ENCODE peak calls at places on chromosomes 4 and X, in four cellular contexts. H is MCF 10A, G is bronchial epithelial cell, L is activated B cell treated with CpG ODN at 0.5 μM for 24 hours. U is an unnamed sample.

GRCh38 chrX:40685352-40685918 is 38.1 kb upstream of the CXorf38 start:
- DNase-seq in H (no peak), G (no peak), L (no peak), U (no peak)

GRCh38 chrX:107324493-107325310 is 118.3 kb downstream of the DNAAF6 start:
- DNase-seq in G (peak), L (no peak), H (peak), U (peak)

GRCh38 chr4:105241456-105241855 is 94.8 kb downstream of the TET2 start:
- DNase-seq in L (no peak), G (no peak), H (no peak), U (no peak)

GRCh38 chrX:106933538-106933961 is 13.3 kb downstream of the CLDN2 start:
- DNase-seq in G (no peak), H (no peak), L (no peak), U (no peak)

GRCh38 chr4:149534779-149535178 is 280.9 kb downstream of the IQCM start:
- DNase-seq in L (no peak), G (no peak), H (no peak), U (no peak)

GRCh38 chr4:53522334-53522733 is 69.0 kb downstream of the LNX1 start:
- DNase-seq in G (peak), H (no peak), L (no peak), U (no peak)

GRCh38 chr4:185535818-185536729 is 767 bp upstream of the PDLIM3 start:
- DNase-seq in G (no peak), L (no peak), H (peak), U (peak)

GRCh38 chrX:41478397-41478911 is 31.3 kb downstream of the NYX start:
- DNase-seq in L (no peak), G (no peak), H (no peak), U (no peak)

GRCh38 chr4:22607382-22607781 is 85.4 kb upstream of the GBA3 start:
- DNase-seq in L (no peak), H (peak), G (peak), U (peak)

GRCh38 chrX:131895002-131895401 is 128.1 kb upstream of the STK26 start:
- DNase-seq in L (no peak), G (peak), H (peak), U (peak)

GRCh38 chrX:119753639-119754257 is 4.6 kb upstream of the SOWAHD start:
- DNase-seq in L (no peak), H (peak), G (peak), U (peak)

GRCh38 chrX:7334253-7334935 is 186.4 kb upstream of the PUDP start:
- DNase-seq in H (peak), G (peak), L (no peak), U (peak)

GRCh38 chr4:66275381-66276060 is 605.2 kb upstream of the EPHA5 start:
- DNase-seq in L (no peak), H (no peak), G (no peak), U (no peak)

GRCh38 chrX:109485470-109486340 is 3.8 kb upstream of the GUCY2F start:
- DNase-seq in G (peak), H (peak), L (no peak), U (no peak)

GRCh38 chr4:21628916-21629315 is 319.7 kb downstream of the KCNIP4 start:
- DNase-seq in L (no peak), H (no peak), G (no peak), U (no peak)

GRCh38 chr4:74754218-74754617 is 40.1 kb downstream of the BTC start:
- DNase-seq in H (no peak), G (no peak), L (no peak), U (no peak)

GRCh38 chr4:10983274-10983673 is 298.7 kb upstream of the CLNK start:
- DNase-seq in H (peak), G (peak), L (no peak), U (peak)

GRCh38 chr4:760616-761015 is 55.0 kb downstream of the PCGF3 start:
- DNase-seq in L (no peak), G (no peak), H (no peak), U (no peak)

GRCh38 chrX:29948653-29949052 is 266.7 kb upstream of the MAGEB2 start:
- DNase-seq in L (no peak), H (no peak), G (no peak), U (peak)

GRCh38 chr4:140049024-140049923 is 104.7 kb downstream of the MAML3 start:
- DNase-seq in L (no peak), G (peak), H (peak), U (peak)

GRCh38 chr4:109967798-109968520 is 55.3 kb downstream of the EGF start:
- DNase-seq in L (no peak), G (peak), H (peak), U (peak)

GRCh38 chrX:68693481-68694410 is 46.3 kb downstream of the STARD8 start:
- DNase-seq in G (no peak), L (no peak), H (no peak), U (no peak)

GRCh38 chrX:48592971-48593370 is 4.3 kb upstream of the WDR13 start:
- DNase-seq in G (no peak), L (no peak), H (peak), U (no peak)

GRCh38 chrX:40912166-40912565 is 173.1 kb upstream of the USP9X start:
- DNase-seq in L (no peak), G (no peak), H (no peak), U (peak)

DNA sequence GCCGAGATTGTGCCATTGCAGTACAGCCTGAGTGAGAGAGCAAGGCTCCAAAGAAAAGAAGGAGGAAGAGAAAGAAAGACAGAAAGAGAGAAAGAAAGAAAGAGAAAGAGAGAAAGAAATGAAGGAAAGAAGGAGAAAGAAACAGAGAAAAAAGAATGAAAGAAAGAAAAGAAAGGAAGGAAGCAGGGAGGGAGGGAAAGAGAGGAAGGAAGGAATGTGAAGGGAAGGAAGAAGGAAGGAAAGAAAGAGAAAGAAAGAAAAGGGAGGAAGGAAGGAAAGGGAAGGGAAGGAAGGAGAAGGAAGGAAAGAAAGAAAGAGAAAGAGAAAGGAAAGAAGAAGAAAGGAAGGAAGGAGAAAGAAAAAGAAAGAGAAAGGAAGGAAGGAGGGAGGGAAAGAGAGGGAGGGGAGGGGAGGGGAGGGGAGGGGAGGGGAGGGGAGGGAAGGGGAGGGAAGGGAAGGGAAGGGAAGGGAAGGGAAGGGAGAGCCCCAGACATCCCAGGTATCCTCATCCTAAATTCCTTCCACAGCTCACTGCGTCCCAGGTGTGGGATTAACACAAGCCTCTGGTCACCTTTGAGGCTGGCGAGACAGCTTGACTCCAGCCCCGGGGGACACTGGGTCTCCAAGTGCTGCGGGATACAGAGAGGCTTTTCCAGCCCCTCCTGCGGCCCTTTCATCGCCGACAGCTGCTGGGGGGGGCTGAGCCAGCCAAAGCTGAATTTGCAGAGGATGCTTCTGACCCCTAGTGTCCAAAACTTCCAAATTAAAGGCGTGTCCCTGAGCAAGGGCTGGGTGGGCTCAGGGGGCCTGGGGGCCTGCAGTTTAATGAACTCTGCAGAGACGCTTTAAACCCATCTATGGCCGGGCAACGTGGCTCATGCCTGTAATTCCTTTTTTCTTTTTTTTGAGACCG is 24.2 kb upstream of the CSF2RA start:
- DNase-seq in G (no peak), L (no peak), H (no peak), U (no peak)
- TF ChIP-seq CTCF in G (no peak), L (no peak), H (peak), U (peak)

DNA sequence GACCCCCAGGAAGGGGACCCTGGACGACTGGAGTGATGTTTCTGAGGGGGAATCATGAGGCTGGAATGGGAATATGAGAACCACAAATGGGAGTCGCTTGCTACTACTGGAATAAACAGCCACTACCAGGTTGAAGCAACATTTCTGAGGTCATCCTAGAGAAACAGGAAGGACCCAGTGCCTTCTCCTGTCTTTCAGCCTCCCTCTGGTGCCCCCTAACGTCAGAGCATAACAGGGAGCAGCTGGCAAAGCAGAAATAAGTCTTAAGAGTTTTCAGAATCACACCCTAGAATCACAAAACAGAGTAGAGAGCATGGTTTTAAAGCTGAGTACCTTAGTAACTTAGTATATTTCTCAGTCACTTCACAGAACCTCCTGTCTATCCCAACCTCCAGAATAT is 347.8 kb upstream of the PITX2 start:
- DNase-seq in G (peak), H (peak), L (no peak), U (peak)
- TF ChIP-seq CTCF in G (peak), H (peak), L (no peak), U (peak)

GRCh38 chr4:16031554-16032381 is 52.1 kb downstream of the PROM1 start:
- DNase-seq in L (no peak), G (no peak), H (no peak), U (no peak)
- TF ChIP-seq CTCF in L (no peak), G (no peak), H (no peak), U (no peak)

GRCh38 chr4:187073820-187074219 is 350.2 kb upstream of the FAT1 start:
- DNase-seq in L (no peak), H (no peak), G (no peak), U (no peak)
- TF ChIP-seq CTCF in L (no peak), H (no peak), G (no peak), U (no peak)

GRCh38 chrX:140053841-140054240 is 88.5 kb upstream of the CXorf66 start:
- DNase-seq in L (no peak), G (no peak), H (no peak), U (no peak)

DNA sequence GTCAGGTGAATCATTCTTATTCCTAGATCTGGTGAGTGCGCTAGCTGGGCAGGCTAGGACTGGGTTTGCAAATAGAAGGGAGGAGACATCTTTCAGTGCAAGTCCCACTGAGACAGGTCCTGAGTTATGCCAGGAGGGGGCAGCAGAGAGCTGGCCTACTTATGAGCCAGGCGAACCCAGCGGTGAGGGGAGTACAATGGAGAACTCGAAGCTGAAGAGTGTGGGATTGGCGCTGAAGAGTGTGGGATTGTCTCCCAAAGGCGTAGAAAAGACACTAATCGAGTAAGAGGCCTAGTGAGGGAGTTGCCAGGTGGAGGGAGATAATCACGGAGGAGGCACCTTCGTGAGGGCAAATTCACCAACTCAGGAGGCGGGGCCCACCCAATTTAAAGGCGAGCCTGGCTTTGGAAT is 91.7 kb upstream of the CXorf66 start:
- DNase-seq in L (peak), H (peak), G (peak), U (peak)
- TF ChIP-seq CTCF in L (no peak), H (peak), G (peak), U (peak)